ENCODE peak calls at places on chromosomes 5 and 9, in six cellular contexts. D is mesendoderm, K is IMR-90, Z is H9, F is mesenchymal stem cell, P is H1. Y is an unnamed sample.
A peak's percentile ranks its signal among the peaks of the same experiment; 100 is the strongest.

GRCh38 chr9:136309101-136309801 is 5.4 kb upstream of the CCDC187 start:
- DNase-seq in K (no peak), Z (no peak), F (no peak), D (no peak), P (no peak), Y (no peak)

GRCh38 chr5:131628990-131629389 is 6.0 kb downstream of the RAPGEF6 start:
- DNase-seq in F (peak; percentile 48), D (no peak), P (no peak), K (peak; percentile 62), Z (no peak), Y (no peak)

GRCh38 chr9:16899611-16900010 is 29.1 kb upstream of the BNC2 start:
- DNase-seq in P (no peak), K (peak; percentile 59), Z (no peak), F (peak; percentile 16), D (no peak), Y (no peak)

GRCh38 chr9:83920469-83920941 is 727 bp downstream of the KIF27 start:
- DNase-seq in P (no peak), Z (no peak), D (peak; percentile 88), F (peak; percentile 64), K (peak; percentile 38), Y (no peak)

GRCh38 chr5:1039210-1039548 is 30.6 kb downstream of the NKD2 start:
- DNase-seq in F (no peak), K (no peak), D (no peak), P (no peak), Z (no peak), Y (no peak)

GRCh38 chr5:171092194-171092593 is 216.9 kb upstream of the TLX3 start:
- DNase-seq in P (no peak), Z (no peak), F (peak; percentile 54), K (peak; percentile 68), D (peak; percentile 10), Y (no peak)

GRCh38 chr9:79613145-79613544 is 41.4 kb downstream of the TLE4 start:
- DNase-seq in Z (no peak), F (no peak), K (no peak), P (no peak), D (peak; percentile 51), Y (no peak)

GRCh38 chr9:6383551-6384225 is 29.3 kb upstream of the UHRF2 start:
- DNase-seq in P (no peak), Z (no peak), F (peak; percentile 25), K (peak; percentile 78), D (no peak), Y (no peak)

GRCh38 chr9:77038281-77039036 is 19.0 kb downstream of the FOXB2 start:
- DNase-seq in F (no peak), K (no peak), P (no peak), Z (no peak), D (no peak), Y (no peak)

GRCh38 chr5:36522746-36523065 is 83.7 kb upstream of the SLC1A3 start:
- DNase-seq in Z (no peak), F (no peak), P (no peak), K (no peak), D (no peak), Y (no peak)

GRCh38 chr9:118321823-118322222 is 617.6 kb downstream of the TLR4 start:
- DNase-seq in Z (no peak), K (no peak), P (no peak), F (no peak), D (no peak), Y (no peak)

GRCh38 chr9:129476821-129477611 is 143.9 kb downstream of the C9orf50 start:
- DNase-seq in P (no peak), K (peak; percentile 49), F (peak; percentile 48), Z (no peak), D (no peak), Y (no peak)

GRCh38 chr5:135246605-135246922 is 152.5 kb downstream of the MACROH2A1 start:
- DNase-seq in P (no peak), F (no peak), Z (no peak), K (no peak), D (no peak), Y (no peak)

GRCh38 chr9:109968702-109969450 is 188.9 kb downstream of the PALM2AKAP2 start:
- DNase-seq in D (peak; percentile 47), K (peak; percentile 54), P (peak; percentile 52), F (peak; percentile 33), Z (peak; percentile 49), Y (no peak)

GRCh38 chr9:134895849-134896833 is 15.5 kb downstream of the FCN2 start:
- DNase-seq in F (peak; percentile 21), P (no peak), K (peak; percentile 75), D (no peak), Z (no peak), Y (no peak)

GRCh38 chr5:180348316-180348715 is 4.8 kb downstream of the GFPT2 start:
- DNase-seq in Z (no peak), F (no peak), D (peak; percentile 37), P (no peak), K (no peak), Y (no peak)

GRCh38 chr9:34072868-34073590 is 24.3 kb upstream of the UBAP2 start:
- DNase-seq in P (peak; percentile 49), D (peak; percentile 64), F (peak; percentile 83), Z (peak; percentile 33), K (peak; percentile 96), Y (no peak)

GRCh38 chr5:179795863-179796833 is 2.4 kb downstream of the LTC4S start:
- DNase-seq in K (peak; percentile 78), D (peak; percentile 85), F (peak; percentile 84), P (peak; percentile 85), Z (peak; percentile 79), Y (no peak)

GRCh38 chr9:129757045-129757444 is 4.2 kb upstream of the PTGES start:
- DNase-seq in Z (no peak), F (peak; percentile 33), P (no peak), K (no peak), D (no peak), Y (no peak)

GRCh38 chr9:124040935-124041816 is 29.6 kb downstream of the LHX2 start:
- DNase-seq in F (no peak), D (no peak), K (no peak), Z (peak; percentile 67), P (peak; percentile 93), Y (no peak)

DNA sequence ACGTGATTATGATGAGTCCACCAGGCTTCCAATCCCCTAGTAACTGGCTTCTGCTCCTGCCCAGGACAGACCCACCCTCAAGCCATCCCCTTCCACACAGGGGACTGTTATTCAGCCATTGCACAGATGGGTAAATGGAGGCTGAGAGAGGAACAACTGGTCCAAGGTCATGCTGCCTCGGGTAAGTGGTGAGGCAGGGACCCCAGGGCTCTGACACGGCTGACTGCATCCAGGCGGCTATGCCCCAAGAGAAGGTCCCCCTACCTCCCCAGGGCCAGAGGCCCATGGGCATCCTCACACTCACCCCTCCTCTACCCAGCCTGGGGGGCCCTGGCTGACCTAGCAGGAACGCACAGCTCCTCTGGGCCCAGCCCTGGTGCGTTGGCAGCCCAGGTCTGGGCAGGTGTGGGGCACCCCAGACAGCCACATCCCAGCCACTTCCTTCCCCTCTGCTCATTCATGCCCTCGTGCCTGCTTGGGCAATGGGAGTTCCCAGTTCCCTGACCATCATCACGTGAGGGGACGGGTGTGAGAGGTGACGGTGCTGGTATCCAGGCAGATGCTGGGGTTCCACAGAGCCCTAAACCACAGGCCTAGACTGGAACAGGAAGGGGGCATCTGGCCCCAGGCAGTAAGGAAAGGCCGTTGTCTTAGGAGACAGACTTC is 8.5 kb downstream of the RALGDS start:
- DNase-seq in Z (no peak), D (no peak), F (no peak), K (no peak), P (no peak), Y (no peak)
- H2BK15ac ChIP-seq in Z (no peak overlapping the region), D (no peak overlapping the region), F (no peak overlapping the region), K (no peak overlapping the region), P (no peak overlapping the region), Y (no peak overlapping the region)

DNA sequence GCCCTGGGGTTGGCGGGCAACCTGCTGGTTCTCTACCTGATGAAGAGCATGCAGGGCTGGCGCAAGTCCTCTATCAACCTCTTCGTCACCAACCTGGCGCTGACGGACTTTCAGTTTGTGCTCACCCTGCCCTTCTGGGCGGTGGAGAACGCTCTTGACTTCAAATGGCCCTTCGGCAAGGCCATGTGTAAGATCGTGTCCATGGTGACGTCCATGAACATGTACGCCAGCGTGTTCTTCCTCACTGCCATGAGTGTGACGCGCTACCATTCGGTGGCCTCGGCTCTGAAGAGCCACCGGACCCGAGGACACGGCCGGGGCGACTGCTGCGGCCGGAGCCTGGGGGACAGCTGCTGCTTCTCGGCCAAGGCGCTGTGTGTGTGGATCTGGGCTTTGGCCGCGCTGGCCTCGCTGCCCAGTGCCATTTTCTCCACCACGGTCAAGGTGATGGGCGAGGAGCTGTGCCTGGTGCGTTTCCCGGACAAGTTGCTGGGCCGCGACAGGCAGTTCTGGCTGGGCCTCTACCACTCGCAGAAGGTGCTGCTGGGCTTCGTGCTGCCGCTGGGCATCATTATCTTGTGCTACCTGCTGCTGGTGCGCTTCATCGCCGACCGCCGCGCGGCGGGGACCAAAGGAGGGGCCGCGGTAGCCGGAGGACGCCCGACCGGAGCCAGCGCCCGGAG is 972 bp downstream of the RXFP3 start:
- DNase-seq in D (no peak), K (no peak), Z (no peak), P (no peak), F (no peak), Y (no peak)
- H3K4me2 ChIP-seq in D (no peak overlapping the region), K (peak overlapping the region; percentile 100), Z (no peak overlapping the region), P (peak overlapping the region; percentile 98), F (no peak overlapping the region), Y (no peak overlapping the region)

GRCh38 chr5:151041577-151042268 is 21.3 kb downstream of the GPX3 start:
- DNase-seq in P (no peak), F (no peak), Z (no peak), K (no peak), D (peak; percentile 58), Y (no peak)

GRCh38 chr5:151040211-151040747 is 19.9 kb downstream of the GPX3 start:
- DNase-seq in P (no peak), D (peak; percentile 71), Z (no peak), K (peak; percentile 33), F (no peak), Y (no peak)

GRCh38 chr5:151039665-151040064 is 19.3 kb downstream of the GPX3 start:
- DNase-seq in D (no peak), Z (no peak), P (no peak), K (no peak), F (no peak), Y (no peak)

GRCh38 chr5:151038801-151039238 is 18.4 kb downstream of the GPX3 start:
- DNase-seq in P (no peak), Z (no peak), K (peak; percentile 42), D (no peak), F (peak; percentile 17), Y (no peak)

GRCh38 chr5:151042453-151043093 is 22.2 kb downstream of the GPX3 start:
- DNase-seq in Z (no peak), F (no peak), D (no peak), K (no peak), P (no peak), Y (no peak)
- H3K9ac ChIP-seq in Z (no peak overlapping the region), F (no peak overlapping the region), D (no peak overlapping the region), K (no peak overlapping the region), P (no peak overlapping the region), Y (no peak overlapping the region)

GRCh38 chr5:43704243-43704642 is 101.3 kb downstream of the NNT start:
- DNase-seq in K (no peak), D (no peak), P (no peak), F (no peak), Z (no peak), Y (no peak)

GRCh38 chr5:43700591-43700990 is 97.6 kb downstream of the NNT start:
- DNase-seq in F (no peak), D (no peak), K (no peak), P (no peak), Z (no peak), Y (no peak)

GRCh38 chr5:43702293-43702692 is 99.3 kb downstream of the NNT start:
- DNase-seq in P (no peak), Z (no peak), F (no peak), D (no peak), K (no peak), Y (no peak)

GRCh38 chr5:43701227-43701626 is 98.2 kb downstream of the NNT start:
- DNase-seq in Z (no peak), D (no peak), F (no peak), P (no peak), K (no peak), Y (no peak)

GRCh38 chr5:43702815-43703214 is 99.8 kb downstream of the NNT start:
- DNase-seq in D (peak; percentile 59), F (no peak), Z (no peak), P (no peak), K (peak; percentile 23), Y (no peak)
- H2BK15ac ChIP-seq in D (no peak overlapping the region), F (no peak overlapping the region), Z (no peak overlapping the region), P (no peak overlapping the region), K (no peak overlapping the region), Y (no peak overlapping the region)

Y was measured in neuronal stem cell.